ENCODE peak calls at places on chromosomes 7 and 10, in ten cellular contexts. C is esophagus squamous epithelium, E is astrocyte, T is sigmoid colon, W is spleen, Z is AG04450, H is cardiac fibroblast, J is coronary artery, R is cardiac muscle cell, I is left ventricle myocardium inferior. V is an unnamed sample.
A peak's percentile ranks its signal among the peaks of the same experiment; 100 is the strongest.

GRCh38 chr7:131145770-131146169 is 181.9 kb upstream of the MKLN1 start:
- DNase-seq in C (no peak), E (no peak), T (no peak), W (no peak), Z (no peak), H (no peak), J (no peak), R (no peak), I (no peak), V (peak; percentile 55)

GRCh38 chr7:154741131-154741530 is 261.8 kb downstream of the PAXIP1 start:
- DNase-seq in C (no peak), E (no peak), T (no peak), W (no peak), Z (no peak), H (no peak), J (no peak), R (no peak), I (no peak), V (no peak)

GRCh38 chr7:9711259-9711658 is 1262.4 kb upstream of the PHF14 start:
- DNase-seq in C (no peak), E (no peak), T (no peak), W (no peak), Z (no peak), H (no peak), J (no peak), R (no peak), I (no peak), V (peak; percentile 50)

GRCh38 chr7:35805876-35806275 is 5.0 kb downstream of the SEPTIN7 start:
- DNase-seq in C (no peak), E (no peak), T (no peak), W (no peak), Z (no peak), H (peak; percentile 39), J (no peak), R (no peak), I (no peak), V (no peak)

GRCh38 chr10:93652857-93653256 is 40.5 kb downstream of the PDE6C start:
- DNase-seq in C (no peak), E (peak; percentile 49), T (no peak), W (no peak), Z (no peak), H (peak; percentile 29), J (no peak), R (no peak), I (no peak), V (peak; percentile 88)

GRCh38 chr7:114785496-114785895 is 136.4 kb upstream of the MDFIC start:
- DNase-seq in C (no peak), E (no peak), T (no peak), W (no peak), Z (no peak), H (peak; percentile 11), J (no peak), R (no peak), I (no peak), V (no peak)

GRCh38 chr10:45545150-45545549 is 127.4 kb downstream of the ZFAND4 start:
- DNase-seq in C (no peak), E (no peak), T (no peak), W (no peak), Z (no peak), H (no peak), J (no peak), R (no peak), I (no peak), V (no peak)

GRCh38 chr10:49001402-49001801 is 61.8 kb upstream of the LRRC18 start:
- DNase-seq in C (no peak), E (no peak), T (no peak), W (no peak), Z (no peak), H (peak; percentile 7), J (peak; percentile 68), R (peak; percentile 61), I (no peak), V (no peak)

GRCh38 chr7:138396251-138397070 is 63.6 kb upstream of the TRIM24 start:
- DNase-seq in C (no peak), E (no peak), T (no peak), W (no peak), Z (no peak), H (no peak), J (no peak), R (peak; percentile 4), I (no peak), V (no peak)

GRCh38 chr10:18368681-18369080 is 228.5 kb downstream of the CACNB2 start:
- DNase-seq in C (no peak), E (peak; percentile 34), T (no peak), W (no peak), Z (peak; percentile 34), H (peak; percentile 31), J (no peak), R (no peak), I (no peak), V (peak; percentile 16)

DNA sequence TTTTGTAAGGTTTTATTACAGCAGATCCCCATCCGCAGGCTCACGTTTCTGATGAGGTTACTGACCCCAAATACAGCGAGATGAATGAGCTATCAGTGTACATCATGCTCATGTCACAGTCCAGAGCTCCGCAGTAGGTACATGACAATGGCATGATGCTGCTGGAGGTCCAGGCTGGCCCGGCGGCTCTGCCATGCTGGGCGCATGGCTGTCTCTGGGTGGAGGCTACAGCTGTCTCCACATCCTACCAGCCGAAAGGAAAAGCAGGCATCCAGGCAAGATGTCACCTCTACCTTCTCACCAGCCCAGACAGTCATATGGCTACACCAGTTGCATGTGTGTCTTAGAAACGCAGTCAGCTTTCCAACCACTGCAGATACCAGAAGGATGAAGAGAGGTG is 90.9 kb upstream of the RNF32 start:
- DNase-seq in C (no peak), E (no peak), T (no peak), W (no peak), Z (no peak), H (no peak), J (no peak), R (no peak), I (no peak), V (no peak)
- H3K4me3 ChIP-seq in C (no peak overlapping the region), E (no peak overlapping the region), T (no peak overlapping the region), W (no peak overlapping the region), Z (no peak overlapping the region), H (no peak overlapping the region), J (no peak overlapping the region), R (no peak overlapping the region), I (no peak overlapping the region), V (no peak overlapping the region)

GRCh38 chr7:7421850-7422249 is 113.8 kb downstream of the COL28A1 start:
- DNase-seq in C (no peak), E (no peak), T (no peak), W (no peak), Z (no peak), H (no peak), J (no peak), R (no peak), I (no peak), V (no peak)

GRCh38 chr7:7418997-7419396 is 116.7 kb downstream of the COL28A1 start:
- DNase-seq in C (no peak), E (no peak), T (no peak), W (no peak), Z (no peak), H (no peak), J (no peak), R (no peak), I (no peak), V (peak; percentile 23)

GRCh38 chr7:7414776-7415603 is 120.7 kb downstream of the COL28A1 start:
- DNase-seq in C (no peak), E (no peak), T (no peak), W (no peak), Z (no peak), H (no peak), J (no peak), R (no peak), I (no peak), V (no peak)

GRCh38 chr7:7417414-7417813 is 118.3 kb downstream of the COL28A1 start:
- DNase-seq in C (no peak), E (no peak), T (no peak), W (no peak), Z (no peak), H (no peak), J (no peak), R (no peak), I (no peak), V (no peak)

GRCh38 chr7:7416031-7416968 is 119.4 kb downstream of the COL28A1 start:
- DNase-seq in C (no peak), E (peak; percentile 67), T (no peak), W (no peak), Z (no peak), H (peak; percentile 51), J (no peak), R (no peak), I (no peak), V (peak; percentile 97)
- TF ChIP-seq CTCF in C (peak; percentile 9), E (no peak), T (no peak), W (no peak), Z (no peak), H (no peak), J (no peak), R (no peak), I (no peak), V (no peak)

GRCh38 chr7:100893318-100893895 is 2.3 kb downstream of the ACHE start:
- DNase-seq in C (no peak), E (no peak), T (peak; percentile 60), W (peak; percentile 76), Z (no peak), H (no peak), J (no peak), R (no peak), I (no peak), V (no peak)

GRCh38 chr7:100892364-100893317 is 3.0 kb downstream of the ACHE start:
- DNase-seq in C (no peak), E (no peak), T (peak; percentile 68), W (peak; percentile 80), Z (no peak), H (no peak), J (no peak), R (no peak), I (no peak), V (no peak)

GRCh38 chr7:100890640-100891521 is 1.4 kb upstream of the UFSP1 start:
- DNase-seq in C (no peak), E (no peak), T (peak; percentile 66), W (peak; percentile 82), Z (no peak), H (no peak), J (no peak), R (no peak), I (peak; percentile 22), V (no peak)

GRCh38 chr7:100889761-100890639 is 485 bp upstream of the UFSP1 start:
- DNase-seq in C (peak; percentile 73), E (peak; percentile 73), T (peak; percentile 97), W (peak; percentile 99), Z (peak; percentile 85), H (peak; percentile 96), J (peak; percentile 96), R (peak; percentile 95), I (peak; percentile 94), V (peak; percentile 79)

GRCh38 chr7:100891555-100891954 is 2.0 kb upstream of the UFSP1 start:
- DNase-seq in C (no peak), E (peak; percentile 27), T (no peak), W (no peak), Z (no peak), H (no peak), J (no peak), R (no peak), I (no peak), V (peak; percentile 93)
- H3K4me3 ChIP-seq in C (peak overlapping the region; percentile 76), E (no peak overlapping the region), T (no peak overlapping the region), W (no peak overlapping the region), Z (no peak overlapping the region), H (no peak overlapping the region), J (peak overlapping the region; percentile 86), R (no peak overlapping the region), I (peak overlapping the region; percentile 80), V (peak overlapping the region; percentile 51)

DNA sequence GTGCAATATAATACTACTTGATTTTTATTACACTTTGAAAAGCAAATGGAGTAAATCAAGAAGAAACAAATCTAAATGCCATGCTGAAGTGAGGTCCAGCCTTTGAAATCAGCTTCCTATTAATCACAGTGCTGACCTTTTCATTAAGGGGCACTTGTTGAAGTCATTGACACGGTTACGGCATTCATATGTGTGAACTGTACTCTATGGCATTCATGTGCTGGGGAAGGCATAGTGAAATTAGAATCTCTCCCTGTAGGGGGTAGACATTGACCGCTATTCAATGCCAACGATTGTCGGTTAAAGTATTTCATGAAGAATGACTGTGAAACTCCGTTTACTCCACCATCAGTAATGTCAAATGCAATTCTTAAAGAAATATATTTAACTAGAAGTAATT is 296.1 kb upstream of the SEMA3A start:
- DNase-seq in C (no peak), E (peak; percentile 44), T (no peak), W (no peak), Z (no peak), H (peak; percentile 23), J (no peak), R (no peak), I (no peak), V (no peak)
- TF ChIP-seq CTCF in C (peak; percentile 8), E (peak; percentile 12), T (no peak), W (no peak), Z (no peak), H (no peak), J (no peak), R (no peak), I (no peak), V (no peak)